ENCODE peak calls at places on chromosomes 7 and 10, in eight cellular contexts. One of them, this sample, is unnamed.

GRCh38 chr10:99539820-99540219 is 7.1 kb downstream of the NKX2-3 start:
- DNase-seq in ovary: no peak
- DNase-seq in GM23338: no peak
- DNase-seq in pancreas: no peak
- DNase-seq in uterus: no peak
- DNase-seq in right atrium auricular region: no peak
- DNase-seq in mesendoderm: no peak
- DNase-seq in psoas muscle: no peak
- DNase-seq in this sample: no peak

GRCh38 chr7:28358423-28358868 is 53.9 kb upstream of the CREB5 start:
- DNase-seq in ovary: no peak
- DNase-seq in mesendoderm: peak; percentile 80
- DNase-seq in psoas muscle: no peak
- DNase-seq in GM23338: peak; percentile 41
- DNase-seq in uterus: no peak
- DNase-seq in right atrium auricular region: no peak
- DNase-seq in pancreas: no peak
- DNase-seq in this sample: no peak

GRCh38 chr7:11787534-11787933 is 44.5 kb downstream of the THSD7A start:
- DNase-seq in pancreas: no peak
- DNase-seq in uterus: no peak
- DNase-seq in mesendoderm: no peak
- DNase-seq in ovary: no peak
- DNase-seq in right atrium auricular region: no peak
- DNase-seq in psoas muscle: no peak
- DNase-seq in GM23338: no peak
- DNase-seq in this sample: no peak

GRCh38 chr10:5840314-5841307 is 27.4 kb upstream of the GDI2 start:
- DNase-seq in psoas muscle: peak; percentile 49
- DNase-seq in mesendoderm: peak; percentile 40
- DNase-seq in ovary: no peak
- DNase-seq in right atrium auricular region: no peak
- DNase-seq in pancreas: no peak
- DNase-seq in uterus: no peak
- DNase-seq in GM23338: no peak
- DNase-seq in this sample: peak; percentile 88

GRCh38 chr10:42864575-42864974 is 82.0 kb downstream of the BMS1 start:
- DNase-seq in pancreas: no peak
- DNase-seq in GM23338: peak; percentile 36
- DNase-seq in psoas muscle: no peak
- DNase-seq in mesendoderm: peak; percentile 56
- DNase-seq in uterus: no peak
- DNase-seq in ovary: no peak
- DNase-seq in right atrium auricular region: no peak
- DNase-seq in this sample: no peak

GRCh38 chr10:80660736-80661135 is 123.0 kb downstream of the SH2D4B start:
- DNase-seq in right atrium auricular region: no peak
- DNase-seq in mesendoderm: no peak
- DNase-seq in ovary: no peak
- DNase-seq in psoas muscle: no peak
- DNase-seq in GM23338: no peak
- DNase-seq in uterus: no peak
- DNase-seq in pancreas: no peak
- DNase-seq in this sample: no peak

GRCh38 chr7:148963583-148964509 is 64.5 kb downstream of the PDIA4 start:
- DNase-seq in psoas muscle: no peak
- DNase-seq in mesendoderm: no peak
- DNase-seq in right atrium auricular region: no peak
- DNase-seq in uterus: no peak
- DNase-seq in GM23338: peak; percentile 50
- DNase-seq in pancreas: no peak
- DNase-seq in ovary: no peak
- DNase-seq in this sample: no peak

GRCh38 chr7:87875151-87876039 is 765 bp downstream of the SLC25A40 start:
- DNase-seq in ovary: no peak
- DNase-seq in psoas muscle: no peak
- DNase-seq in GM23338: peak; percentile 59
- DNase-seq in uterus: no peak
- DNase-seq in pancreas: no peak
- DNase-seq in right atrium auricular region: no peak
- DNase-seq in mesendoderm: peak; percentile 11
- DNase-seq in this sample: no peak

GRCh38 chr10:21721000-21721670 is 187.1 kb downstream of the MLLT10 start:
- DNase-seq in GM23338: no peak
- DNase-seq in psoas muscle: no peak
- DNase-seq in pancreas: no peak
- DNase-seq in ovary: no peak
- DNase-seq in mesendoderm: no peak
- DNase-seq in right atrium auricular region: no peak
- DNase-seq in uterus: no peak
- DNase-seq in this sample: no peak

GRCh38 chr7:70923086-70923845 is 208.7 kb upstream of the GALNT17 start:
- DNase-seq in ovary: no peak
- DNase-seq in GM23338: no peak
- DNase-seq in right atrium auricular region: no peak
- DNase-seq in uterus: no peak
- DNase-seq in pancreas: no peak
- DNase-seq in mesendoderm: peak; percentile 23
- DNase-seq in psoas muscle: no peak
- DNase-seq in this sample: no peak

GRCh38 chr7:117048114-117048853 is 95.0 kb downstream of the ST7 start:
- DNase-seq in mesendoderm: no peak
- DNase-seq in ovary: no peak
- DNase-seq in psoas muscle: no peak
- DNase-seq in pancreas: no peak
- DNase-seq in right atrium auricular region: no peak
- DNase-seq in uterus: no peak
- DNase-seq in GM23338: no peak
- DNase-seq in this sample: no peak

GRCh38 chr7:73851410-73852338 is 9.3 kb upstream of the TMEM270 start:
- DNase-seq in pancreas: no peak
- DNase-seq in uterus: peak; percentile 61
- DNase-seq in right atrium auricular region: no peak
- DNase-seq in GM23338: no peak
- DNase-seq in mesendoderm: peak; percentile 93
- DNase-seq in ovary: no peak
- DNase-seq in psoas muscle: no peak
- DNase-seq in this sample: no peak

GRCh38 chr7:3832199-3832598 is 531.1 kb downstream of the SDK1 start:
- DNase-seq in mesendoderm: no peak
- DNase-seq in psoas muscle: no peak
- DNase-seq in GM23338: no peak
- DNase-seq in pancreas: no peak
- DNase-seq in ovary: no peak
- DNase-seq in right atrium auricular region: no peak
- DNase-seq in uterus: no peak
- DNase-seq in this sample: no peak

GRCh38 chr10:53052765-53053164 is 280.2 kb upstream of the MBL2 start:
- DNase-seq in GM23338: no peak
- DNase-seq in right atrium auricular region: no peak
- DNase-seq in ovary: no peak
- DNase-seq in mesendoderm: no peak
- DNase-seq in pancreas: no peak
- DNase-seq in uterus: no peak
- DNase-seq in psoas muscle: no peak
- DNase-seq in this sample: no peak

GRCh38 chr10:34690403-34691049 is 124.6 kb downstream of the PARD3 start:
- DNase-seq in right atrium auricular region: no peak
- DNase-seq in ovary: no peak
- DNase-seq in uterus: no peak
- DNase-seq in psoas muscle: no peak
- DNase-seq in pancreas: no peak
- DNase-seq in mesendoderm: no peak
- DNase-seq in GM23338: no peak
- DNase-seq in this sample: no peak

GRCh38 chr10:111482074-111482350 is 405.2 kb downstream of the ADRA2A start:
- DNase-seq in uterus: no peak
- DNase-seq in mesendoderm: no peak
- DNase-seq in psoas muscle: no peak
- DNase-seq in ovary: no peak
- DNase-seq in GM23338: no peak
- DNase-seq in pancreas: no peak
- DNase-seq in right atrium auricular region: no peak
- DNase-seq in this sample: no peak

GRCh38 chr7:29320577-29320976 is 126.0 kb downstream of the CHN2 start:
- DNase-seq in ovary: no peak
- DNase-seq in uterus: no peak
- DNase-seq in psoas muscle: no peak
- DNase-seq in GM23338: no peak
- DNase-seq in pancreas: no peak
- DNase-seq in mesendoderm: no peak
- DNase-seq in right atrium auricular region: no peak
- DNase-seq in this sample: no peak

GRCh38 chr7:50393547-50394252 is 56.5 kb downstream of the FIGNL1 start:
- DNase-seq in GM23338: no peak
- DNase-seq in right atrium auricular region: no peak
- DNase-seq in mesendoderm: no peak
- DNase-seq in ovary: no peak
- DNase-seq in pancreas: no peak
- DNase-seq in uterus: no peak
- DNase-seq in psoas muscle: no peak
- DNase-seq in this sample: no peak

GRCh38 chr7:50679218-50680007 is 103.3 kb downstream of the GRB10 start:
- DNase-seq in uterus: no peak
- DNase-seq in mesendoderm: peak; percentile 48
- DNase-seq in GM23338: peak; percentile 53
- DNase-seq in right atrium auricular region: no peak
- DNase-seq in ovary: no peak
- DNase-seq in psoas muscle: no peak
- DNase-seq in pancreas: no peak
- DNase-seq in this sample: no peak

GRCh38 chr7:148437043-148437442 is 153.5 kb upstream of the C7orf33 start:
- DNase-seq in psoas muscle: no peak
- DNase-seq in pancreas: no peak
- DNase-seq in GM23338: no peak
- DNase-seq in right atrium auricular region: no peak
- DNase-seq in uterus: no peak
- DNase-seq in mesendoderm: no peak
- DNase-seq in ovary: no peak
- DNase-seq in this sample: no peak

GRCh38 chr7:103524042-103524907 is 78.3 kb upstream of the SLC26A5 start:
- DNase-seq in pancreas: no peak
- DNase-seq in GM23338: peak; percentile 49
- DNase-seq in ovary: no peak
- DNase-seq in uterus: no peak
- DNase-seq in psoas muscle: no peak
- DNase-seq in mesendoderm: peak; percentile 51
- DNase-seq in right atrium auricular region: no peak
- DNase-seq in this sample: no peak

GRCh38 chr7:65216469-65216868 is 157.2 kb upstream of the ZNF92 start:
- DNase-seq in psoas muscle: no peak
- DNase-seq in GM23338: peak; percentile 89
- DNase-seq in right atrium auricular region: no peak
- DNase-seq in uterus: no peak
- DNase-seq in ovary: peak; percentile 27
- DNase-seq in pancreas: peak; percentile 82
- DNase-seq in mesendoderm: peak; percentile 74
- DNase-seq in this sample: no peak

GRCh38 chr10:36606234-36606839 is 519.1 kb upstream of the ANKRD30A start:
- DNase-seq in right atrium auricular region: no peak
- DNase-seq in uterus: no peak
- DNase-seq in GM23338: no peak
- DNase-seq in psoas muscle: no peak
- DNase-seq in ovary: no peak
- DNase-seq in mesendoderm: no peak
- DNase-seq in pancreas: no peak
- DNase-seq in this sample: no peak

GRCh38 chr7:23693224-23693623 is 13.2 kb downstream of the FAM221A start:
- DNase-seq in mesendoderm: no peak
- DNase-seq in GM23338: no peak
- DNase-seq in right atrium auricular region: no peak
- DNase-seq in psoas muscle: no peak
- DNase-seq in uterus: no peak
- DNase-seq in ovary: no peak
- DNase-seq in pancreas: no peak
- DNase-seq in this sample: no peak
- H3K36me3 ChIP-seq in mesendoderm: no peaks in the 10 kb centered on the region
- H3K36me3 ChIP-seq in GM23338: peaks cover 27% of the 10 kb centered on the region
- H3K36me3 ChIP-seq in right atrium auricular region: peaks cover 26% of the 10 kb centered on the region
- H3K36me3 ChIP-seq in psoas muscle: no peaks in the 10 kb centered on the region
- H3K36me3 ChIP-seq in uterus: no peaks in the 10 kb centered on the region
- H3K36me3 ChIP-seq in ovary: no peaks in the 10 kb centered on the region
- H3K36me3 ChIP-seq in pancreas: no peaks in the 10 kb centered on the region
- H3K36me3 ChIP-seq in this sample: peaks cover 2% of the 10 kb centered on the region

GRCh38 chr10:13136651-13137050 is 24.7 kb upstream of the MCM10 start:
- DNase-seq in mesendoderm: no peak
- DNase-seq in uterus: no peak
- DNase-seq in right atrium auricular region: no peak
- DNase-seq in psoas muscle: no peak
- DNase-seq in GM23338: no peak
- DNase-seq in ovary: no peak
- DNase-seq in pancreas: no peak
- DNase-seq in this sample: no peak
- H3K36me3 ChIP-seq in mesendoderm: no peaks in the 10 kb centered on the region
- H3K36me3 ChIP-seq in uterus: no peaks in the 10 kb centered on the region
- H3K36me3 ChIP-seq in right atrium auricular region: peaks cover 88% of the 10 kb centered on the region
- H3K36me3 ChIP-seq in psoas muscle: peaks cover 16% of the 10 kb centered on the region
- H3K36me3 ChIP-seq in GM23338: no peaks in the 10 kb centered on the region
- H3K36me3 ChIP-seq in ovary: no peaks in the 10 kb centered on the region
- H3K36me3 ChIP-seq in pancreas: no peaks in the 10 kb centered on the region
- H3K36me3 ChIP-seq in this sample: peaks cover 17% of the 10 kb centered on the region

GRCh38 chr7:100679927-100680588 is 6.5 kb downstream of the GNB2 start:
- DNase-seq in uterus: peak; percentile 70
- DNase-seq in ovary: peak; percentile 34
- DNase-seq in mesendoderm: no peak
- DNase-seq in pancreas: peak; percentile 24
- DNase-seq in psoas muscle: peak; percentile 71
- DNase-seq in right atrium auricular region: peak; percentile 88
- DNase-seq in GM23338: peak; percentile 52
- DNase-seq in this sample: no peak
- H3K36me3 ChIP-seq in uterus: no peaks in the 10 kb centered on the region
- H3K36me3 ChIP-seq in ovary: no peaks in the 10 kb centered on the region
- H3K36me3 ChIP-seq in mesendoderm: peaks cover 16% of the 10 kb centered on the region
- H3K36me3 ChIP-seq in pancreas: peaks cover 3% of the 10 kb centered on the region
- H3K36me3 ChIP-seq in psoas muscle: peaks cover 3% of the 10 kb centered on the region
- H3K36me3 ChIP-seq in right atrium auricular region: peaks cover 82% of the 10 kb centered on the region
- H3K36me3 ChIP-seq in GM23338: no peaks in the 10 kb centered on the region
- H3K36me3 ChIP-seq in this sample: peaks cover 59% of the 10 kb centered on the region

GRCh38 chr7:26189697-26190096 is 10.8 kb downstream of the HNRNPA2B1 start:
- DNase-seq in right atrium auricular region: no peak
- DNase-seq in mesendoderm: no peak
- DNase-seq in uterus: no peak
- DNase-seq in psoas muscle: no peak
- DNase-seq in ovary: no peak
- DNase-seq in GM23338: no peak
- DNase-seq in pancreas: no peak
- DNase-seq in this sample: no peak
- H3K36me3 ChIP-seq in right atrium auricular region: peaks cover 87% of the 10 kb centered on the region
- H3K36me3 ChIP-seq in mesendoderm: peaks cover 19% of the 10 kb centered on the region
- H3K36me3 ChIP-seq in uterus: no peaks in the 10 kb centered on the region
- H3K36me3 ChIP-seq in psoas muscle: peaks cover 29% of the 10 kb centered on the region
- H3K36me3 ChIP-seq in ovary: peaks cover 5% of the 10 kb centered on the region
- H3K36me3 ChIP-seq in GM23338: peaks cover 57% of the 10 kb centered on the region
- H3K36me3 ChIP-seq in pancreas: peaks cover 9% of the 10 kb centered on the region
- H3K36me3 ChIP-seq in this sample: peaks cover 16% of the 10 kb centered on the region

This sample was measured in GM06990.